ENCODE peak calls at places on chromosome 12, in ten cellular contexts. P is GM23338, K is HAP-1, E is left ventricle myocardium inferior, W is fibroblast of pulmonary artery, Y is coronary artery, G is HCT116, A is H7, S is pancreas, Z is foreskin fibroblast. I is an unnamed sample.

GRCh38 chr12:85784096-85784720 is 52.0 kb downstream of the RASSF9 start:
- DNase-seq in P (no peak), Y (no peak), S (no peak), G (peak), W (no peak), Z (peak), E (no peak), K (no peak), A (no peak), I (no peak)

GRCh38 chr12:6280053-6280469 is 30.4 kb upstream of the PLEKHG6 start:
- DNase-seq in W (peak), Y (no peak), E (no peak), K (no peak), Z (peak), P (no peak), G (peak), A (no peak), S (peak), I (no peak)

GRCh38 chr12:109497675-109498074 is 20.2 kb downstream of the UBE3B start:
- DNase-seq in K (no peak), E (no peak), P (no peak), Z (peak), W (peak), S (no peak), A (no peak), G (no peak), Y (no peak), I (no peak)

GRCh38 chr12:89225808-89226368 is 126.4 kb downstream of the DUSP6 start:
- DNase-seq in Y (no peak), P (peak), W (peak), K (no peak), Z (peak), S (peak), E (no peak), A (peak), G (peak), I (no peak)

GRCh38 chr12:79262938-79263337 is 398.4 kb downstream of the SYT1 start:
- DNase-seq in A (no peak), E (no peak), Z (peak), K (no peak), Y (no peak), S (no peak), G (no peak), P (no peak), W (no peak), I (no peak)

GRCh38 chr12:3712209-3712992 is 40.5 kb downstream of the CRACR2A start:
- DNase-seq in A (no peak), K (no peak), Y (no peak), P (no peak), E (no peak), S (no peak), G (no peak), W (no peak), Z (no peak), I (no peak)

GRCh38 chr12:67810166-67810565 is 161.6 kb downstream of the DYRK2 start:
- DNase-seq in S (no peak), W (no peak), Z (no peak), E (no peak), P (no peak), K (no peak), G (no peak), Y (no peak), A (no peak), I (no peak)

GRCh38 chr12:51382173-51382572 is 9.0 kb downstream of the GALNT6 start:
- DNase-seq in Z (no peak), P (no peak), Y (no peak), K (no peak), A (no peak), G (no peak), E (no peak), S (no peak), W (no peak), I (no peak)

GRCh38 chr12:104670439-104671406 is 214.0 kb downstream of the CHST11 start:
- DNase-seq in K (no peak), S (no peak), A (no peak), Y (no peak), P (no peak), W (no peak), G (peak), Z (no peak), E (no peak), I (no peak)

GRCh38 chr12:115886666-115887065 is 390.8 kb downstream of the MED13L start:
- DNase-seq in K (no peak), A (no peak), W (no peak), Z (no peak), Y (no peak), S (no peak), G (no peak), P (no peak), E (no peak), I (no peak)

GRCh38 chr12:46977976-46978375 is 101.4 kb upstream of the PCED1B start:
- DNase-seq in P (no peak), Z (no peak), Y (no peak), E (no peak), S (no peak), G (no peak), A (no peak), K (no peak), W (no peak), I (no peak)
- H3K4me3 ChIP-seq in P (no peak), Z (no peak), Y (no peak), E (no peak), S (no peak), G (no peak), A (no peak), K (no peak), W (no peak), I (no peak)

DNA sequence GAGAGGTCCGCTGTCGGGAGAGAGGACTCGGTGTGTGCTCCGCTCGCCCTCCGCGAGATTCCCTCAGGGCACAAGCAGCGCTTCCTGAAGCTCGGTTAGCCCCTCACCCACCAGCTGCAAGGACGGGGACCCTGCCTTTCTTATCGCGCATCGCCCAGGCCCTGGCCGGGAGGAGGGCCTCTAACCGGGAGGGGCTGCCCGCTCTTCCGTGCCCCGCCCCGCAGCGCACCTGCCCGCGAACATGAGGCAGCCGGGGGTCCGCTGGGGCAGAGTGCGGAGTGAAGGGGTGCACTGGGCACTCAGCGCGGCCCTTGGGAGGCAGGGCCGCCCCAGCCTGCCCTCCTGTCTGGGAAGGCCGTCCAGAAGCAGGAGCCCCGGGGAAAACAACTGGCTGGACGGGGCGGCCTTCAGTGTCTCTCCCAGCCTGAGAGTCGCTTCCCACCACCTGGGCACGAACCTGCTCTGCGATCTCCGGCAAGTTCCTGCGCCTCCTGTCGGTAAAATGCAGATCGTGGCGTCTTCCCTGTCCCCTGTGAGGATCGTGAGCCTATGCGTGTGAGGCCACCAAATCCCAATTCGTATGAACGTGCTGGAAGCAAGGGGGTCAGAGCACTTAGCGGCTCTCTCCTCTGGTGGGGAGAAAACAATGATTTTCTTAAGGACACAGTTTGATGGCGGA is 28.0 kb upstream of the ADIPOR2 start:
- DNase-seq in Y (no peak), K (no peak), W (peak), Z (peak), S (peak), E (no peak), P (peak), A (peak), G (peak), I (no peak)
- H3K4me3 ChIP-seq in Y (peak), K (no peak), W (no peak), Z (no peak), S (no peak), E (peak), P (peak), A (peak), G (peak), I (peak)

GRCh38 chr12:13195848-13196301 is 651 bp upstream of the EMP1 start:
- DNase-seq in P (no peak), Z (peak), E (no peak), Y (no peak), S (no peak), G (no peak), W (no peak), A (no peak), K (no peak), I (no peak)

GRCh38 chr12:13198921-13199320 is 2.4 kb downstream of the EMP1 start:
- DNase-seq in A (no peak), K (no peak), E (no peak), G (no peak), P (no peak), W (peak), Y (no peak), S (no peak), Z (peak), I (no peak)

GRCh38 chr12:13198240-13198639 is 1.7 kb downstream of the EMP1 start:
- DNase-seq in S (no peak), W (no peak), G (no peak), Z (peak), E (no peak), Y (no peak), K (no peak), A (no peak), P (no peak), I (no peak)

GRCh38 chr12:13196302-13196921 is at the start of gene EMP1:
- DNase-seq in S (peak), W (peak), G (peak), Z (peak), P (no peak), K (peak), A (no peak), E (peak), Y (peak), I (peak)

GRCh38 chr12:13197526-13198141 is 1.1 kb downstream of the EMP1 start:
- DNase-seq in W (peak), Z (peak), G (no peak), P (peak), K (peak), Y (no peak), E (peak), A (no peak), S (no peak), I (no peak)
- H3K4me3 ChIP-seq in W (peak), Z (peak), G (peak), P (no peak), K (no peak), Y (peak), E (peak), A (no peak), S (no peak), I (peak)

GRCh38 chr12:39905152-39905551 is 200.7 kb downstream of the SLC2A13 start:
- DNase-seq in S (no peak), Z (peak), W (peak), P (no peak), A (no peak), Y (no peak), E (peak), K (no peak), G (no peak), I (no peak)

GRCh38 chr12:39897315-39897714 is 208.6 kb downstream of the SLC2A13 start:
- DNase-seq in G (no peak), K (no peak), E (no peak), A (no peak), Z (no peak), W (no peak), S (no peak), P (no peak), Y (no peak), I (no peak)

GRCh38 chr12:39906237-39906636 is 199.6 kb downstream of the SLC2A13 start:
- DNase-seq in P (no peak), G (no peak), E (no peak), K (no peak), W (no peak), A (no peak), S (no peak), Y (no peak), Z (no peak), I (no peak)

GRCh38 chr12:39902823-39903222 is 203.1 kb downstream of the SLC2A13 start:
- DNase-seq in G (peak), Z (no peak), A (no peak), W (no peak), E (no peak), P (no peak), S (no peak), Y (no peak), K (no peak), I (no peak)
- H3K4me3 ChIP-seq in G (no peak), Z (no peak), A (no peak), W (no peak), E (no peak), P (no peak), S (no peak), Y (no peak), K (no peak), I (no peak)

GRCh38 chr12:1591029-1591428 is 3.4 kb downstream of the FBXL14 start:
- DNase-seq in W (peak), Z (peak), E (no peak), S (no peak), G (no peak), Y (no peak), K (peak), A (peak), P (no peak), I (no peak)
- H3K4me3 ChIP-seq in W (peak), Z (peak), E (peak), S (no peak), G (no peak), Y (peak), K (peak), A (peak), P (peak), I (peak)

GRCh38 chr12:12890815-12891645 is at the start of gene GPRC5A:
- DNase-seq in Z (peak), K (peak), W (peak), Y (peak), S (peak), P (peak), E (peak), G (peak), A (peak), I (no peak)
- H3K4me3 ChIP-seq in Z (peak), K (no peak), W (peak), Y (peak), S (peak), P (peak), E (peak), G (peak), A (peak), I (peak)

GRCh38 chr12:27969901-27970390 is 2.6 kb downstream of the PTHLH start:
- DNase-seq in S (peak), K (peak), Z (peak), P (peak), Y (no peak), W (peak), A (no peak), E (peak), G (peak), I (no peak)

GRCh38 chr12:27970981-27971489 is 1.5 kb downstream of the PTHLH start:
- DNase-seq in Y (no peak), S (no peak), W (no peak), Z (peak), P (peak), A (peak), G (no peak), E (no peak), K (no peak), I (no peak)

GRCh38 chr12:27967551-27968054 is 4.9 kb downstream of the PTHLH start:
- DNase-seq in K (no peak), S (no peak), Y (no peak), E (no peak), Z (peak), G (no peak), P (no peak), W (no peak), A (no peak), I (no peak)

GRCh38 chr12:27970391-27970980 is 2.0 kb downstream of the PTHLH start:
- DNase-seq in S (no peak), W (no peak), Y (no peak), P (peak), A (peak), K (no peak), E (no peak), Z (peak), G (no peak), I (no peak)

DNA sequence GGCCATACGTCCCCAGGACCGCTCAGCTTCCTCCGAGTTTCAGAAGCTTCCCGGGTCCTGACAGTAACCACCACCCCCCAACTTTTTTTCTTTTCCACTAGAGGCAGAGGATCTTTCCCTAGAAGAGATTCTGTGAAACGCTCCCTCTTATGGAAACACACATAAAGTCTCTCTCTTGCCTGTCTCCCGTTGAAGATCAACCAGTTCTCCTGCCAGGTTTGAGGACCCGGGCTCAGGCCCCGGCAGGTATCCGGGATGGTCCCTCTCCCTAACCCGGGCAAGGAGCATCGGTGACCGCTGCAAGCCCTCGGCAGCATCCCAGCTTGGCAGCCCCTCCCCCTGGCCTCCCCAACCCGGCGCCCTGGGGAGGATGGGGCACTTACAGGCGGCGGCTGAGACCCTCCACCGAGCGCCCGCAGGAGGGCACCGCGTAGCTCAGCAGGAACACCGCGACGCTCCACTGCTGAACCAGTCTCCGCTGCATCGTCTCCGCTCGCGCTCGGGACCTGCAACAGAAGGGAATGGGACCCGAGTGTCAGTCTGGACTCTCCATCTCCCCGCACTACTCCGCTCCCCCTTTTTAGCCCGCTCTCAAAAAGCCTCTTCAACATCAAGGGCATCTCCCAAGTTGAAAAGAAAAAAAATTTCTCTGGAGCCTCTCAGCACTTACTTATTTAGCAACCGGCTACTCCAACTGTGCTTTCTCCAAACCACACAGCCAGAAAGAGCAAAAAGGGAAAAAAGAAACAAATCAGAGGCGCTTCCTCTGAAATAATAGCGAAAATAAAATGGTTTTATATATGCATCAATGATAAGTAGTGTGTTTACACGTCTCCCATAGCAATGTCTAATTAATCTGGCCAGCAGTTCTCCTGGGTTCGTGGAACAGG is 3.3 kb downstream of the PTHLH start:
- DNase-seq in W (no peak), Y (no peak), A (peak), Z (peak), G (no peak), S (no peak), P (peak), K (peak), E (peak), I (no peak)
- H3K4me3 ChIP-seq in W (peak), Y (peak), A (peak), Z (peak), G (peak), S (peak), P (peak), K (peak), E (peak), I (peak)

I was measured in vagina.